ENCODE peak calls at places on chromosomes 16 and 17, in five cellular contexts. One of them, this sample, is unnamed. For H3K4me1, the result is how much of the 10 kb centered on the place peaks cover.

GRCh38 chr16:76573281-76573680 is 296.1 kb downstream of the CNTNAP4 start:
- DNase-seq in upper lobe of left lung: no peak
- DNase-seq in breast epithelium: no peak
- DNase-seq in sigmoid colon: no peak
- DNase-seq in H1: no peak
- DNase-seq in this sample: no peak

GRCh38 chr17:18039535-18040286 is 503 bp downstream of the GID4 start:
- DNase-seq in upper lobe of left lung: peak
- DNase-seq in breast epithelium: no peak
- DNase-seq in sigmoid colon: peak
- DNase-seq in H1: no peak
- DNase-seq in this sample: peak

GRCh38 chr17:57726838-57727237 is 18.3 kb downstream of the CCDC182 start:
- DNase-seq in upper lobe of left lung: no peak
- DNase-seq in breast epithelium: no peak
- DNase-seq in sigmoid colon: no peak
- DNase-seq in H1: no peak
- DNase-seq in this sample: no peak

GRCh38 chr16:9371713-9372448 is 280.4 kb downstream of the HAPSTR1 start:
- DNase-seq in upper lobe of left lung: no peak
- DNase-seq in breast epithelium: no peak
- DNase-seq in sigmoid colon: no peak
- DNase-seq in H1: no peak
- DNase-seq in this sample: no peak

GRCh38 chr17:8900626-8901585 is 33.4 kb upstream of the PIK3R6 start:
- DNase-seq in upper lobe of left lung: no peak
- DNase-seq in breast epithelium: no peak
- DNase-seq in sigmoid colon: no peak
- DNase-seq in H1: no peak
- DNase-seq in this sample: no peak

GRCh38 chr17:73297934-73298861 is 13.6 kb downstream of the CDC42EP4 start:
- DNase-seq in upper lobe of left lung: no peak
- DNase-seq in breast epithelium: no peak
- DNase-seq in sigmoid colon: no peak
- DNase-seq in H1: no peak
- DNase-seq in this sample: peak

GRCh38 chr17:65455972-65456343 is 105.5 kb downstream of the AXIN2 start:
- DNase-seq in upper lobe of left lung: peak
- DNase-seq in breast epithelium: no peak
- DNase-seq in sigmoid colon: no peak
- DNase-seq in H1: peak
- DNase-seq in this sample: peak

GRCh38 chr17:81693491-81694360 is 9.4 kb upstream of the MRPL12 start:
- DNase-seq in upper lobe of left lung: no peak
- DNase-seq in breast epithelium: no peak
- DNase-seq in sigmoid colon: no peak
- DNase-seq in H1: no peak
- DNase-seq in this sample: no peak

GRCh38 chr17:43530303-43531081 is 15.6 kb downstream of the ETV4 start:
- DNase-seq in upper lobe of left lung: peak
- DNase-seq in breast epithelium: no peak
- DNase-seq in sigmoid colon: peak
- DNase-seq in H1: peak
- DNase-seq in this sample: no peak

GRCh38 chr17:63988741-63989621 is 9.2 kb upstream of the PRR29 start:
- DNase-seq in upper lobe of left lung: no peak
- DNase-seq in breast epithelium: no peak
- DNase-seq in sigmoid colon: peak
- DNase-seq in H1: no peak
- DNase-seq in this sample: no peak

GRCh38 chr17:8020776-8021564 is 17.9 kb upstream of the ALOX15B start:
- DNase-seq in upper lobe of left lung: no peak
- DNase-seq in breast epithelium: no peak
- DNase-seq in sigmoid colon: peak
- DNase-seq in H1: no peak
- DNase-seq in this sample: no peak

GRCh38 chr16:84281077-84281476 is 13.6 kb upstream of the WFDC1 start:
- DNase-seq in upper lobe of left lung: no peak
- DNase-seq in breast epithelium: no peak
- DNase-seq in sigmoid colon: no peak
- DNase-seq in H1: no peak
- DNase-seq in this sample: peak

GRCh38 chr17:17343160-17343735 is 40.1 kb downstream of the NT5M start:
- DNase-seq in upper lobe of left lung: no peak
- DNase-seq in breast epithelium: peak
- DNase-seq in sigmoid colon: peak
- DNase-seq in H1: no peak
- DNase-seq in this sample: no peak

GRCh38 chr16:85048921-85049562 is 21.4 kb downstream of the KIAA0513 start:
- DNase-seq in upper lobe of left lung: no peak
- DNase-seq in breast epithelium: no peak
- DNase-seq in sigmoid colon: no peak
- DNase-seq in H1: no peak
- DNase-seq in this sample: no peak

GRCh38 chr17:80455328-80455710 is 21.1 kb downstream of the NPTX1 start:
- DNase-seq in upper lobe of left lung: peak
- DNase-seq in breast epithelium: peak
- DNase-seq in sigmoid colon: no peak
- DNase-seq in H1: no peak
- DNase-seq in this sample: peak

GRCh38 chr16:53766304-53767016 is 62.5 kb downstream of the FTO start:
- DNase-seq in upper lobe of left lung: no peak
- DNase-seq in breast epithelium: no peak
- DNase-seq in sigmoid colon: no peak
- DNase-seq in H1: no peak
- DNase-seq in this sample: no peak

GRCh38 chr16:57630931-57631845 is 2.8 kb downstream of the ADGRG1 start:
- DNase-seq in upper lobe of left lung: no peak
- DNase-seq in breast epithelium: no peak
- DNase-seq in sigmoid colon: peak
- DNase-seq in H1: no peak
- DNase-seq in this sample: no peak

GRCh38 chr17:78920528-78920927 is 4.7 kb downstream of the TIMP2 start:
- DNase-seq in upper lobe of left lung: no peak
- DNase-seq in breast epithelium: no peak
- DNase-seq in sigmoid colon: no peak
- DNase-seq in H1: no peak
- DNase-seq in this sample: no peak

GRCh38 chr16:583815-584591 is 5.9 kb upstream of the RAB40C start:
- DNase-seq in upper lobe of left lung: no peak
- DNase-seq in breast epithelium: no peak
- DNase-seq in sigmoid colon: no peak
- DNase-seq in H1: no peak
- DNase-seq in this sample: peak

GRCh38 chr16:27127293-27127692 is 60.6 kb downstream of the C16orf82 start:
- DNase-seq in upper lobe of left lung: no peak
- DNase-seq in breast epithelium: no peak
- DNase-seq in sigmoid colon: no peak
- DNase-seq in H1: no peak
- DNase-seq in this sample: no peak

GRCh38 chr16:15037003-15037402 is 18.9 kb downstream of the NTAN1 start:
- DNase-seq in upper lobe of left lung: no peak
- DNase-seq in breast epithelium: no peak
- DNase-seq in sigmoid colon: peak
- DNase-seq in H1: no peak
- DNase-seq in this sample: no peak

GRCh38 chr16:15034266-15035162 is 21.4 kb downstream of the NTAN1 start:
- DNase-seq in upper lobe of left lung: peak
- DNase-seq in breast epithelium: peak
- DNase-seq in sigmoid colon: peak
- DNase-seq in H1: no peak
- DNase-seq in this sample: no peak

GRCh38 chr16:15033309-15033707 is 22.6 kb downstream of the NTAN1 start:
- DNase-seq in upper lobe of left lung: no peak
- DNase-seq in breast epithelium: no peak
- DNase-seq in sigmoid colon: peak
- DNase-seq in H1: no peak
- DNase-seq in this sample: peak

GRCh38 chr16:15037745-15038144 is 18.1 kb downstream of the NTAN1 start:
- DNase-seq in upper lobe of left lung: no peak
- DNase-seq in breast epithelium: peak
- DNase-seq in sigmoid colon: no peak
- DNase-seq in H1: no peak
- DNase-seq in this sample: no peak

DNA sequence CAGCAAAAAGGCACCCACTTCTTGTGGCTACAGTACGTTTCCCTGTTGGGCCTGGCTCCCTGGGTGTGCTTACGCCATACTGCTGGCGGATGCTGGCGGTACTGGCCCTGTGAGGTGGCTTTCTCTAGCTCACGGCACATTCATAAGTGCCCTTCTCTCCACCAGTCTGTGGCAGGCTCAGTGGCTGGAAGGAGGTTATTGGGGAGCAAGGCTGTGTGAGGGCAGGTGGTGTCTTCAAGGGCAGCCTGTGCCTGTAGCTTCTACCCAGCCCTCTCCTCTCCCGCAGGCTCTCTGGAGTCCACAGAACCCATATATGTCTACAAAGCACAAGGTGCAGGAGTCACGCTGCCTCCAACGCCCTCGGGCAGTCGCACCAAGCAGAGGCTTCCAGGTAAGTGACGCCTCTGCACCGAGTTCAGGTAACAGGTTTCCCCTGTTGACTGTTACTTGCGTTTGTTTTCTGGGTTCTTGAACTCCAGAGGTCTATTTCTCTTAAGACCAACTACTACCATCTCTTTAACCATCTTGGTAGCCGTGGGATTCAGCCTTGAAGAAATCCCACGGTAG is 20.6 kb downstream of the NTAN1 start:
- DNase-seq in upper lobe of left lung: no peak
- DNase-seq in breast epithelium: no peak
- DNase-seq in sigmoid colon: peak
- DNase-seq in H1: no peak
- DNase-seq in this sample: no peak
- TF ChIP-seq POLR2AphosphoS5 in upper lobe of left lung: no peak
- TF ChIP-seq POLR2AphosphoS5 in breast epithelium: no peak
- TF ChIP-seq POLR2AphosphoS5 in sigmoid colon: no peak
- TF ChIP-seq POLR2AphosphoS5 in H1: no peak
- TF ChIP-seq POLR2AphosphoS5 in this sample: no peak

GRCh38 chr16:4431023-4431422 is 5.4 kb downstream of the DNAJA3 start:
- DNase-seq in upper lobe of left lung: no peak
- DNase-seq in breast epithelium: no peak
- DNase-seq in sigmoid colon: no peak
- DNase-seq in H1: no peak
- DNase-seq in this sample: no peak

GRCh38 chr16:4433228-4433627 is 7.6 kb downstream of the DNAJA3 start:
- DNase-seq in upper lobe of left lung: no peak
- DNase-seq in breast epithelium: no peak
- DNase-seq in sigmoid colon: no peak
- DNase-seq in H1: no peak
- DNase-seq in this sample: no peak

GRCh38 chr16:4437366-4437765 is 11.7 kb downstream of the DNAJA3 start:
- DNase-seq in upper lobe of left lung: no peak
- DNase-seq in breast epithelium: no peak
- DNase-seq in sigmoid colon: no peak
- DNase-seq in H1: no peak
- DNase-seq in this sample: no peak

GRCh38 chr16:4435668-4436067 is 10.0 kb downstream of the DNAJA3 start:
- DNase-seq in upper lobe of left lung: no peak
- DNase-seq in breast epithelium: no peak
- DNase-seq in sigmoid colon: no peak
- DNase-seq in H1: no peak
- DNase-seq in this sample: no peak

GRCh38 chr16:4433914-4434787 is 8.5 kb downstream of the DNAJA3 start:
- DNase-seq in upper lobe of left lung: no peak
- DNase-seq in breast epithelium: no peak
- DNase-seq in sigmoid colon: no peak
- DNase-seq in H1: no peak
- DNase-seq in this sample: no peak
- H3K27ac ChIP-seq in upper lobe of left lung: no peak
- H3K27ac ChIP-seq in breast epithelium: no peak
- H3K27ac ChIP-seq in sigmoid colon: no peak
- H3K27ac ChIP-seq in H1: no peak
- H3K27ac ChIP-seq in this sample: no peak

GRCh38 chr16:11202260-11203091 is 53.5 kb downstream of the SOCS1 start:
- DNase-seq in upper lobe of left lung: no peak
- DNase-seq in breast epithelium: no peak
- DNase-seq in sigmoid colon: no peak
- DNase-seq in H1: no peak
- DNase-seq in this sample: no peak
- H3K4me1 ChIP-seq in upper lobe of left lung: under half
- H3K4me1 ChIP-seq in breast epithelium: under half
- H3K4me1 ChIP-seq in sigmoid colon: under half
- H3K4me1 ChIP-seq in H1: under half
- H3K4me1 ChIP-seq in this sample: under half

GRCh38 chr17:1628856-1629646 is 417 bp upstream of the SLC43A2 start:
- DNase-seq in upper lobe of left lung: peak
- DNase-seq in breast epithelium: peak
- DNase-seq in sigmoid colon: peak
- DNase-seq in H1: no peak
- DNase-seq in this sample: peak
- TF ChIP-seq POLR2AphosphoS5 in upper lobe of left lung: peak
- TF ChIP-seq POLR2AphosphoS5 in breast epithelium: no peak
- TF ChIP-seq POLR2AphosphoS5 in sigmoid colon: peak
- TF ChIP-seq POLR2AphosphoS5 in H1: peak
- TF ChIP-seq POLR2AphosphoS5 in this sample: peak

GRCh38 chr17:77098884-77099545 is 41.8 kb upstream of the SEC14L1 start:
- DNase-seq in upper lobe of left lung: peak
- DNase-seq in breast epithelium: no peak
- DNase-seq in sigmoid colon: peak
- DNase-seq in H1: no peak
- DNase-seq in this sample: no peak
- H3K27ac ChIP-seq in upper lobe of left lung: peak
- H3K27ac ChIP-seq in breast epithelium: peak
- H3K27ac ChIP-seq in sigmoid colon: peak
- H3K27ac ChIP-seq in H1: no peak
- H3K27ac ChIP-seq in this sample: no peak

GRCh38 chr17:68320311-68320865 is 29.1 kb downstream of the ARSG start:
- DNase-seq in upper lobe of left lung: no peak
- DNase-seq in breast epithelium: no peak
- DNase-seq in sigmoid colon: no peak
- DNase-seq in H1: no peak
- DNase-seq in this sample: no peak

GRCh38 chr17:68315930-68316329 is 24.6 kb downstream of the ARSG start:
- DNase-seq in upper lobe of left lung: no peak
- DNase-seq in breast epithelium: no peak
- DNase-seq in sigmoid colon: no peak
- DNase-seq in H1: no peak
- DNase-seq in this sample: no peak

GRCh38 chr17:68319420-68320162 is 28.3 kb downstream of the ARSG start:
- DNase-seq in upper lobe of left lung: no peak
- DNase-seq in breast epithelium: no peak
- DNase-seq in sigmoid colon: no peak
- DNase-seq in H1: no peak
- DNase-seq in this sample: no peak

GRCh38 chr17:68317458-68317857 is 26.2 kb downstream of the ARSG start:
- DNase-seq in upper lobe of left lung: no peak
- DNase-seq in breast epithelium: no peak
- DNase-seq in sigmoid colon: no peak
- DNase-seq in H1: no peak
- DNase-seq in this sample: no peak

GRCh38 chr17:68318103-68318991 is 27.1 kb downstream of the ARSG start:
- DNase-seq in upper lobe of left lung: peak
- DNase-seq in breast epithelium: no peak
- DNase-seq in sigmoid colon: no peak
- DNase-seq in H1: no peak
- DNase-seq in this sample: no peak
- H3K4me1 ChIP-seq in upper lobe of left lung: under half
- H3K4me1 ChIP-seq in breast epithelium: under half
- H3K4me1 ChIP-seq in sigmoid colon: under half
- H3K4me1 ChIP-seq in H1: under half
- H3K4me1 ChIP-seq in this sample: under half

This sample was measured in SK-N-SH.